ENCODE peak calls at places on chromosomes 13 and 19, in eight cellular contexts. M is brain microvascular endothelial cell; R is endothelial cell; U is foreskin fibroblast; F is activated naive CD4-positive, alpha-beta T cell; H is BE2C; X is NB4; T is WERI-Rb-1. L is an unnamed sample.

GRCh38 chr13:71609271-71609670 is 257.7 kb downstream of the DACH1 start:
- DNase-seq in T (no peak), X (no peak), H (no peak), U (no peak), R (no peak), M (no peak), F (no peak), L (no peak)

GRCh38 chr13:97506511-97506910 is 72.5 kb downstream of the RAP2A start:
- DNase-seq in T (no peak), F (no peak), R (no peak), X (peak), U (peak), M (peak), H (no peak), L (no peak)

GRCh38 chr19:4700573-4700970 is 23.1 kb downstream of the DPP9 start:
- DNase-seq in R (no peak), H (no peak), T (no peak), X (no peak), F (no peak), M (no peak), U (no peak), L (no peak)

GRCh38 chr19:55160986-55161365 is 3.4 kb upstream of the TNNI3 start:
- DNase-seq in R (no peak), T (no peak), X (no peak), H (no peak), U (no peak), F (no peak), M (no peak), L (no peak)

GRCh38 chr19:45474191-45474940 is 6.6 kb downstream of the FOSB start:
- DNase-seq in X (no peak), F (no peak), U (no peak), T (no peak), H (no peak), R (no peak), M (peak), L (no peak)

GRCh38 chr13:25225970-25226369 is 53.9 kb upstream of the AMER2 start:
- DNase-seq in U (no peak), H (no peak), F (no peak), M (no peak), R (no peak), T (no peak), X (no peak), L (peak)

GRCh38 chr13:111508902-111509509 is 188.6 kb downstream of the TEX29 start:
- DNase-seq in R (no peak), H (no peak), U (no peak), X (no peak), F (no peak), M (no peak), T (peak), L (no peak)

GRCh38 chr19:58021541-58022282 is 12.1 kb upstream of the ZSCAN1 start:
- DNase-seq in M (peak), F (no peak), R (no peak), H (peak), U (peak), X (peak), T (peak), L (peak)

GRCh38 chr19:13872695-13873389 is 4.1 kb upstream of the NANOS3 start:
- DNase-seq in X (peak), R (peak), T (no peak), F (no peak), H (no peak), M (no peak), U (no peak), L (no peak)

GRCh38 chr19:55584871-55585270 is 4.2 kb upstream of the ZNF579 start:
- DNase-seq in X (no peak), T (no peak), M (no peak), R (no peak), F (no peak), H (no peak), U (no peak), L (no peak)